ENCODE peak calls at places on chromosomes 7 and 10, in six cellular contexts. One of them, this sample, is unnamed.

GRCh38 chr7:116167177-116167576 is 43.2 kb upstream of the TES start:
- DNase-seq in psoas muscle: no peak
- DNase-seq in CD8-positive, alpha-beta memory T cell: no peak
- DNase-seq in cardiac fibroblast: no peak
- DNase-seq in upper lobe of left lung: no peak
- DNase-seq in H7: no peak
- DNase-seq in this sample: no peak

GRCh38 chr10:119132521-119133345 is 28.8 kb downstream of the DENND10 start:
- DNase-seq in H7: no peak
- DNase-seq in upper lobe of left lung: no peak
- DNase-seq in cardiac fibroblast: no peak
- DNase-seq in CD8-positive, alpha-beta memory T cell: no peak
- DNase-seq in psoas muscle: no peak
- DNase-seq in this sample: no peak

GRCh38 chr10:52771534-52772455 is 789 bp downstream of the MBL2 start:
- DNase-seq in H7: no peak
- DNase-seq in CD8-positive, alpha-beta memory T cell: no peak
- DNase-seq in upper lobe of left lung: no peak
- DNase-seq in cardiac fibroblast: peak
- DNase-seq in psoas muscle: no peak
- DNase-seq in this sample: no peak

GRCh38 chr7:91537260-91538152 is 273.3 kb downstream of the FZD1 start:
- DNase-seq in cardiac fibroblast: no peak
- DNase-seq in H7: peak
- DNase-seq in CD8-positive, alpha-beta memory T cell: no peak
- DNase-seq in upper lobe of left lung: no peak
- DNase-seq in psoas muscle: no peak
- DNase-seq in this sample: no peak

GRCh38 chr10:111175786-111176185 is 99.0 kb downstream of the ADRA2A start:
- DNase-seq in psoas muscle: no peak
- DNase-seq in CD8-positive, alpha-beta memory T cell: no peak
- DNase-seq in upper lobe of left lung: no peak
- DNase-seq in H7: no peak
- DNase-seq in cardiac fibroblast: no peak
- DNase-seq in this sample: no peak

GRCh38 chr10:78413294-78414055 is 379.8 kb downstream of the RPS24 start:
- DNase-seq in psoas muscle: no peak
- DNase-seq in upper lobe of left lung: no peak
- DNase-seq in H7: no peak
- DNase-seq in CD8-positive, alpha-beta memory T cell: no peak
- DNase-seq in cardiac fibroblast: no peak
- DNase-seq in this sample: no peak

GRCh38 chr10:27865221-27865635 is 119.6 kb upstream of the MKX start:
- DNase-seq in psoas muscle: no peak
- DNase-seq in H7: no peak
- DNase-seq in CD8-positive, alpha-beta memory T cell: no peak
- DNase-seq in upper lobe of left lung: no peak
- DNase-seq in cardiac fibroblast: no peak
- DNase-seq in this sample: no peak

GRCh38 chr7:2792856-2793487 is 51.1 kb downstream of the GNA12 start:
- DNase-seq in upper lobe of left lung: no peak
- DNase-seq in cardiac fibroblast: no peak
- DNase-seq in H7: no peak
- DNase-seq in CD8-positive, alpha-beta memory T cell: no peak
- DNase-seq in psoas muscle: no peak
- DNase-seq in this sample: no peak

GRCh38 chr10:100830728-100831110 is 82.0 kb upstream of the SLF2 start:
- DNase-seq in psoas muscle: no peak
- DNase-seq in H7: no peak
- DNase-seq in upper lobe of left lung: no peak
- DNase-seq in cardiac fibroblast: no peak
- DNase-seq in CD8-positive, alpha-beta memory T cell: no peak
- DNase-seq in this sample: no peak

GRCh38 chr7:100964630-100965029 is 4.7 kb upstream of the MUC12 start:
- DNase-seq in CD8-positive, alpha-beta memory T cell: no peak
- DNase-seq in H7: peak
- DNase-seq in cardiac fibroblast: no peak
- DNase-seq in upper lobe of left lung: peak
- DNase-seq in psoas muscle: no peak
- DNase-seq in this sample: no peak

GRCh38 chr7:69508736-69509135 is 89.5 kb upstream of the AUTS2 start:
- DNase-seq in psoas muscle: no peak
- DNase-seq in H7: no peak
- DNase-seq in upper lobe of left lung: no peak
- DNase-seq in CD8-positive, alpha-beta memory T cell: no peak
- DNase-seq in cardiac fibroblast: no peak
- DNase-seq in this sample: no peak

GRCh38 chr7:68321076-68321639 is 1277.1 kb upstream of the AUTS2 start:
- DNase-seq in CD8-positive, alpha-beta memory T cell: no peak
- DNase-seq in cardiac fibroblast: no peak
- DNase-seq in psoas muscle: peak
- DNase-seq in H7: no peak
- DNase-seq in upper lobe of left lung: no peak
- DNase-seq in this sample: no peak

GRCh38 chr10:118754132-118754555 is 626 bp downstream of the CACUL1 start:
- DNase-seq in upper lobe of left lung: peak
- DNase-seq in cardiac fibroblast: peak
- DNase-seq in CD8-positive, alpha-beta memory T cell: no peak
- DNase-seq in H7: peak
- DNase-seq in psoas muscle: peak
- DNase-seq in this sample: no peak

GRCh38 chr10:106338486-106338885 is 826.0 kb downstream of the SORCS1 start:
- DNase-seq in psoas muscle: no peak
- DNase-seq in CD8-positive, alpha-beta memory T cell: no peak
- DNase-seq in H7: no peak
- DNase-seq in cardiac fibroblast: peak
- DNase-seq in upper lobe of left lung: no peak
- DNase-seq in this sample: peak

GRCh38 chr10:12448729-12449391 is 99.5 kb downstream of the CAMK1D start:
- DNase-seq in H7: no peak
- DNase-seq in CD8-positive, alpha-beta memory T cell: peak
- DNase-seq in psoas muscle: peak
- DNase-seq in cardiac fibroblast: peak
- DNase-seq in upper lobe of left lung: no peak
- DNase-seq in this sample: peak

GRCh38 chr10:58956926-58957325 is 219.5 kb upstream of the PHYHIPL start:
- DNase-seq in psoas muscle: no peak
- DNase-seq in cardiac fibroblast: no peak
- DNase-seq in H7: no peak
- DNase-seq in upper lobe of left lung: no peak
- DNase-seq in CD8-positive, alpha-beta memory T cell: no peak
- DNase-seq in this sample: no peak

GRCh38 chr10:129442866-129443265 is 24.2 kb upstream of the MGMT start:
- DNase-seq in H7: no peak
- DNase-seq in psoas muscle: no peak
- DNase-seq in CD8-positive, alpha-beta memory T cell: no peak
- DNase-seq in upper lobe of left lung: no peak
- DNase-seq in cardiac fibroblast: no peak
- DNase-seq in this sample: no peak

GRCh38 chr10:29648983-29649268 is 14.2 kb upstream of the SVIL start:
- DNase-seq in cardiac fibroblast: no peak
- DNase-seq in CD8-positive, alpha-beta memory T cell: no peak
- DNase-seq in H7: no peak
- DNase-seq in psoas muscle: no peak
- DNase-seq in upper lobe of left lung: no peak
- DNase-seq in this sample: no peak

GRCh38 chr10:101012525-101013364 is 13.1 kb downstream of the LZTS2 start:
- DNase-seq in psoas muscle: peak
- DNase-seq in upper lobe of left lung: peak
- DNase-seq in cardiac fibroblast: peak
- DNase-seq in CD8-positive, alpha-beta memory T cell: peak
- DNase-seq in H7: peak
- DNase-seq in this sample: no peak

GRCh38 chr10:32112055-32112454 is 55.8 kb upstream of the KIF5B start:
- DNase-seq in H7: no peak
- DNase-seq in psoas muscle: no peak
- DNase-seq in upper lobe of left lung: no peak
- DNase-seq in CD8-positive, alpha-beta memory T cell: no peak
- DNase-seq in cardiac fibroblast: peak
- DNase-seq in this sample: peak

GRCh38 chr10:117699436-117700075 is 157.0 kb downstream of the EMX2 start:
- DNase-seq in psoas muscle: no peak
- DNase-seq in CD8-positive, alpha-beta memory T cell: no peak
- DNase-seq in cardiac fibroblast: no peak
- DNase-seq in H7: no peak
- DNase-seq in upper lobe of left lung: no peak
- DNase-seq in this sample: no peak

GRCh38 chr10:114239117-114239993 is at the start of gene VWA2:
- DNase-seq in psoas muscle: peak
- DNase-seq in H7: peak
- DNase-seq in cardiac fibroblast: no peak
- DNase-seq in upper lobe of left lung: peak
- DNase-seq in CD8-positive, alpha-beta memory T cell: no peak
- DNase-seq in this sample: no peak

GRCh38 chr10:98016781-98017475 is 13.5 kb downstream of the CRTAC1 start:
- DNase-seq in CD8-positive, alpha-beta memory T cell: no peak
- DNase-seq in cardiac fibroblast: no peak
- DNase-seq in upper lobe of left lung: no peak
- DNase-seq in H7: no peak
- DNase-seq in psoas muscle: no peak
- DNase-seq in this sample: no peak

GRCh38 chr7:102306916-102307677 is 20.4 kb downstream of the SH2B2 start:
- DNase-seq in psoas muscle: peak
- DNase-seq in H7: peak
- DNase-seq in CD8-positive, alpha-beta memory T cell: peak
- DNase-seq in cardiac fibroblast: peak
- DNase-seq in upper lobe of left lung: no peak
- DNase-seq in this sample: peak

GRCh38 chr10:49645417-49646255 is 31.8 kb downstream of the CHAT start:
- DNase-seq in cardiac fibroblast: no peak
- DNase-seq in upper lobe of left lung: no peak
- DNase-seq in psoas muscle: no peak
- DNase-seq in H7: no peak
- DNase-seq in CD8-positive, alpha-beta memory T cell: no peak
- DNase-seq in this sample: no peak

GRCh38 chr10:2913531-2913930 is 153.8 kb upstream of the PFKP start:
- DNase-seq in H7: no peak
- DNase-seq in upper lobe of left lung: no peak
- DNase-seq in cardiac fibroblast: no peak
- DNase-seq in CD8-positive, alpha-beta memory T cell: no peak
- DNase-seq in psoas muscle: no peak
- DNase-seq in this sample: no peak

GRCh38 chr10:132836832-132837540 is 51.0 kb upstream of the NKX6-2 start:
- DNase-seq in H7: peak
- DNase-seq in CD8-positive, alpha-beta memory T cell: no peak
- DNase-seq in upper lobe of left lung: no peak
- DNase-seq in cardiac fibroblast: peak
- DNase-seq in psoas muscle: no peak
- DNase-seq in this sample: no peak

GRCh38 chr10:132399117-132400035 is 2.4 kb downstream of the PWWP2B start:
- DNase-seq in psoas muscle: peak
- DNase-seq in cardiac fibroblast: no peak
- DNase-seq in upper lobe of left lung: peak
- DNase-seq in CD8-positive, alpha-beta memory T cell: no peak
- DNase-seq in H7: peak
- DNase-seq in this sample: no peak

DNA sequence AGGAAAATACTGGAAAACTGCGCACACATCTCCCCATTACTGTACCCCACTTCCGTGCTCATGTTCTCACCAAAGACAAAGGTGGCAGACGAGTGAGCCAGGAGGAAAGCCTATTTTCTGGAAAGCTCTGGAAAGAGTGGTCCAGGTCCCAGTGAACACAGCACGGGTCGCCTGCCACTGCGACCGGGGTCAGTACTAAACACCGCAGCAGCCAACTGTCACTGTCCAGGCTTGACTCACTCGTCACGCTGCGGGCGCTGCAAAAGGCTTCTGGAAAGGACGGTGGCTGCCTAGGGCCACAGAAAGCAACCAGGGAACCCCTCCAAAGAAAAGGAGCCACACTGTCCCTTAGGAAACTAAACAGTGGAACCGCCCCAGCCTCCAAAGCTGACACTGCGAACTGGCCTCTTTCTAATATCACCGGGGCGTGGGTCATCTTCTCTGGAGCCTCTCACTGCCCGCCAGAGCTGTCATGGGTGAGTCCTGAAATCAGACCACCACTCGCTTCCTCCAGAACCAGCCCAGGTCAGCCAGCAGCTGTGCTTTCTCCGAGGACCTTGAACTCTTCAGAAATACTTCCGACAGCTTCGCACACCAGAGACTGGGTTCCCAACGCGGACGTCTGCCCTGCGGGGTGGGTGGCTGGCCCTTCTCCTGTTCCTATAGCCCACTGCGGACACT is 4.0 kb downstream of the RADIL start:
- DNase-seq in H7: no peak
- DNase-seq in psoas muscle: peak
- DNase-seq in upper lobe of left lung: no peak
- DNase-seq in CD8-positive, alpha-beta memory T cell: no peak
- DNase-seq in cardiac fibroblast: no peak
- DNase-seq in this sample: no peak
- H3K4me3 ChIP-seq in H7: no peak
- H3K4me3 ChIP-seq in psoas muscle: peak
- H3K4me3 ChIP-seq in upper lobe of left lung: peak
- H3K4me3 ChIP-seq in CD8-positive, alpha-beta memory T cell: no peak
- H3K4me3 ChIP-seq in cardiac fibroblast: no peak
- H3K4me3 ChIP-seq in this sample: no peak

GRCh38 chr7:1447551-1448244 is 11.6 kb downstream of the MICALL2 start:
- DNase-seq in cardiac fibroblast: peak
- DNase-seq in CD8-positive, alpha-beta memory T cell: no peak
- DNase-seq in H7: no peak
- DNase-seq in psoas muscle: no peak
- DNase-seq in upper lobe of left lung: peak
- DNase-seq in this sample: no peak
- H3K4me3 ChIP-seq in cardiac fibroblast: no peak
- H3K4me3 ChIP-seq in CD8-positive, alpha-beta memory T cell: no peak
- H3K4me3 ChIP-seq in H7: no peak
- H3K4me3 ChIP-seq in psoas muscle: no peak
- H3K4me3 ChIP-seq in upper lobe of left lung: no peak
- H3K4me3 ChIP-seq in this sample: no peak

GRCh38 chr7:41918597-41918996 is 215.7 kb upstream of the INHBA start:
- DNase-seq in H7: no peak
- DNase-seq in CD8-positive, alpha-beta memory T cell: no peak
- DNase-seq in psoas muscle: no peak
- DNase-seq in upper lobe of left lung: no peak
- DNase-seq in cardiac fibroblast: peak
- DNase-seq in this sample: peak

GRCh38 chr7:41912851-41913580 is 210.1 kb upstream of the INHBA start:
- DNase-seq in upper lobe of left lung: no peak
- DNase-seq in psoas muscle: no peak
- DNase-seq in H7: no peak
- DNase-seq in CD8-positive, alpha-beta memory T cell: no peak
- DNase-seq in cardiac fibroblast: no peak
- DNase-seq in this sample: no peak

GRCh38 chr7:41916450-41916927 is 213.6 kb upstream of the INHBA start:
- DNase-seq in upper lobe of left lung: no peak
- DNase-seq in H7: no peak
- DNase-seq in psoas muscle: no peak
- DNase-seq in cardiac fibroblast: peak
- DNase-seq in CD8-positive, alpha-beta memory T cell: no peak
- DNase-seq in this sample: peak

GRCh38 chr7:41912426-41912825 is 209.5 kb upstream of the INHBA start:
- DNase-seq in upper lobe of left lung: no peak
- DNase-seq in psoas muscle: no peak
- DNase-seq in cardiac fibroblast: no peak
- DNase-seq in CD8-positive, alpha-beta memory T cell: no peak
- DNase-seq in H7: no peak
- DNase-seq in this sample: no peak

GRCh38 chr7:41915861-41916260 is 213.0 kb upstream of the INHBA start:
- DNase-seq in psoas muscle: no peak
- DNase-seq in cardiac fibroblast: no peak
- DNase-seq in CD8-positive, alpha-beta memory T cell: no peak
- DNase-seq in H7: no peak
- DNase-seq in upper lobe of left lung: no peak
- DNase-seq in this sample: no peak
- H3K4me3 ChIP-seq in psoas muscle: no peak
- H3K4me3 ChIP-seq in cardiac fibroblast: no peak
- H3K4me3 ChIP-seq in CD8-positive, alpha-beta memory T cell: no peak
- H3K4me3 ChIP-seq in H7: no peak
- H3K4me3 ChIP-seq in upper lobe of left lung: no peak
- H3K4me3 ChIP-seq in this sample: no peak

GRCh38 chr10:646118-646524 is 43.3 kb downstream of the DIP2C start:
- DNase-seq in psoas muscle: no peak
- DNase-seq in upper lobe of left lung: no peak
- DNase-seq in cardiac fibroblast: no peak
- DNase-seq in H7: peak
- DNase-seq in CD8-positive, alpha-beta memory T cell: no peak
- DNase-seq in this sample: no peak
- H3K4me3 ChIP-seq in psoas muscle: no peak
- H3K4me3 ChIP-seq in upper lobe of left lung: no peak
- H3K4me3 ChIP-seq in cardiac fibroblast: no peak
- H3K4me3 ChIP-seq in H7: no peak
- H3K4me3 ChIP-seq in CD8-positive, alpha-beta memory T cell: no peak
- H3K4me3 ChIP-seq in this sample: no peak